ENCODE peak calls at places on chromosome 6, in seven cellular contexts. G is IMR-90, L is epithelial cell of esophagus, F is fibroblast of lung, U is GM23248, P is mesendoderm, M is ovary. J is an unnamed sample.

GRCh38 chr6:21800948-21801438 is 207.4 kb downstream of the SOX4 start:
- DNase-seq in G (peak), L (peak), F (peak), U (peak), P (peak), M (no peak), J (no peak)

GRCh38 chr6:11033825-11034224 is 10.3 kb downstream of the ELOVL2 start:
- DNase-seq in G (peak), L (peak), F (peak), U (peak), P (no peak), M (no peak), J (no peak)

GRCh38 chr6:36312854-36313627 is 23.6 kb downstream of the BNIP5 start:
- DNase-seq in G (no peak), L (no peak), F (no peak), U (no peak), P (no peak), M (no peak), J (no peak)

GRCh38 chr6:91868539-91869202 is 1281.8 kb upstream of the MAP3K7 start:
- DNase-seq in G (no peak), L (no peak), F (no peak), U (no peak), P (no peak), M (no peak), J (no peak)

GRCh38 chr6:149717588-149718458 is at the start of gene LATS1:
- DNase-seq in G (peak), L (peak), F (peak), U (peak), P (peak), M (peak), J (peak)

GRCh38 chr6:157075549-157076426 is 247.5 kb downstream of the TMEM242 start:
- DNase-seq in G (peak), L (peak), F (peak), U (peak), P (peak), M (no peak), J (no peak)

GRCh38 chr6:83354747-83355146 is 76.1 kb downstream of the ME1 start:
- DNase-seq in G (peak), L (peak), F (no peak), U (no peak), P (no peak), M (no peak), J (no peak)

GRCh38 chr6:152184573-152185157 is 377.2 kb downstream of the ESR1 start:
- DNase-seq in G (no peak), L (no peak), F (no peak), U (peak), P (no peak), M (no peak), J (no peak)

GRCh38 chr6:81890846-81891245 is 138.4 kb upstream of the TENT5A start:
- DNase-seq in G (peak), L (no peak), F (peak), U (peak), P (no peak), M (no peak), J (no peak)

GRCh38 chr6:30782425-30783014 is 38.2 kb upstream of the IER3 start:
- DNase-seq in G (peak), L (peak), F (peak), U (peak), P (no peak), M (no peak), J (no peak)

GRCh38 chr6:52115891-52116604 is 28.6 kb upstream of the PKHD1 start:
- DNase-seq in G (no peak), L (no peak), F (no peak), U (no peak), P (no peak), M (no peak), J (no peak)

DNA sequence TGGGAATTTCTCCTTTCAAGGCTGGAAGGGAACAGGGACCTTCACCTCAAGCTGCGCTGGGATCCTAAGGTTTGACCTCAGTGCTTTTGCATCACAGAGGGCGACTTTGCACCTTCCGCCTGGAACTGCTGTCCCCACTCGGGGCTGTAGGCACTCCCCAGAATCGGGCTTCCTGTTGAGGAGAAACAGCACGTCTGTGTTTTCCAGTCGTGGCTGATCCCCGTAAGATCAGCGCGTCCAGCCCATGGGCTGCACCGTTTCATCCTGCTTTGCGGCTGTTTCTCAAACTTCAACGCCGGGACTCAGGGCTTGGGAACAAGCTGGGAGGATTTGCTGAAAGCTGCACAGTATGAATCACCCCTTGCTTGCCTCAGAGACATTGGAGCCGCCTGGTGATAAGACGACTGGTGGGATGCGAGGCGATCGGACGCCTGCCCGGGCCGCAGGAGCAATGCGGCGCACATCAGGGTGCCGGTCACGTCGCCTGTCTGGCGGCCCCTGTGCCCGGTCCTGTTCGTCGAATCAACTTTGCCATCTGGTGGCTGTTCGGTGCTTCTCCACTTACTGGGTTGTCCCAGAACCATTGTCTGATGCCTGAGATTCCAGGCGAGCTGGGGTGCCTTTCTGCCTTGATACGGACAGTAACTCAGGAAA is 53.6 kb upstream of the FRMD1 start:
- DNase-seq in G (peak), L (no peak), F (peak), U (peak), P (peak), M (peak), J (peak)
- H3K4me3 ChIP-seq in G (no peak), L (no peak), F (no peak), U (peak), P (no peak), M (peak), J (peak)

DNA sequence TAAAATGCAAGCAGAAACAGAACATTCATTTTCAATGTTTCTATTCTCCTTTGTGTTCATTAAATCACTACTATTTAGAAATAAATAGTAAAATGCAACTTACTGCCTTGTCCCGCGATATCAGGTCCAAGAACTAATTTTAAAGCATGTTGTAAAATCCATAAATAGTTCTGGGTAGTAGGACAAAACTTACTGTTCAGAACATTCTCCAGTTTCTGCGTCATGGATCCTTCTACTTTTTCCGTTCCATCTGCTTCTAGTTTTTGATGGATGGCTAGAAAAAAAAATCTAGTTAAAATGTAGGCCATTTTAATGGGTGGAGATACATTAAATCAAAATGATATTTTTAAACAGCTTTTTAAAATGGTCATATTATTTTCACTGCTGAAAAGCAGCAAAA is 47.0 kb downstream of the HUS1B start:
- DNase-seq in G (no peak), L (no peak), F (no peak), U (no peak), P (no peak), M (no peak), J (no peak)
- H3K4me3 ChIP-seq in G (no peak), L (no peak), F (no peak), U (no peak), P (no peak), M (no peak), J (no peak)

DNA sequence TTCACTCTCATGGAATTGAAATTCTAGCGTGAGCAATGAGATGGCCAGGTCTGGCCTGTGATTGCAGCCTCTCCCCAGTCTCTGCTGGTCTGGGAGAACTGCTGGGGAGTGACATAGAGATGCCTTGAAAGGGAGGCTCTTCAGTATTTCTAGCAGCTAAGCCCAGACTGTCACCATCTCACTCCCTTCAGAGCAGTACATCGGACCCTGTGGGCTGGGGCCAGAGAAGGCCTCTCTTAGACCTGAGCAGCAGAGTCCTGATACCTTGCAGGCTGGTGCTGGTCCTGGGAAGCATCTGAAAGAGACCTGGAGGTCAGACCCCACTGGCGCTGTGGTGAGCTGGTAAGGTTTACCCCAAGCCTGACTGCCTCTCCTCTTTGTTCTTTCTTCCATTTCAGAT is 87.4 kb downstream of the TCP11 start:
- DNase-seq in G (no peak), L (no peak), F (no peak), U (no peak), P (no peak), M (no peak), J (no peak)
- H3K4me3 ChIP-seq in G (no peak), L (no peak), F (no peak), U (no peak), P (no peak), M (no peak), J (no peak)

DNA sequence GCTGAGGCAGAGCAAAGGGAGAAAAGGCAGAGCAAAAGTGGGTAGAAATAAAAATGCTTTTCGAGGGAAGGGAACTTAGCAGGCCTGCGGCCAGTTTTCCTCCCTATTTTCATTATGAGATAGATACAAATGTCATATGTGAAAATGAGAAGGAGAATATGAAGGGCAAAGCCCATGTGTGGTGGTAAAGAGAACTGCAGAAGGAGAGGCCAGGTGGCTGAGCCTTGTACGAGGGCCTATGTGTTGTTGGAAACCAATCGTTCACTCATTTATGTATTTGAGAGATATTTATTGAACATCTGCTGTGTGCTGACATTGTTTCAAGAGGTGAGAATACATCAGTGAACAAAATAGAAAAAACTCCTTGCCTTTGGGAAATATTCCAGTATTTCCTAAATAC is 147.7 kb downstream of the SH3BGRL2 start:
- DNase-seq in G (no peak), L (no peak), F (no peak), U (no peak), P (no peak), M (no peak), J (no peak)
- H3K4me3 ChIP-seq in G (no peak), L (no peak), F (no peak), U (no peak), P (no peak), M (no peak), J (no peak)

GRCh38 chr6:125750692-125751333 is 1.4 kb downstream of the HEY2 start:
- DNase-seq in G (no peak), L (no peak), F (no peak), U (no peak), P (no peak), M (no peak), J (no peak)
- H3K4me3 ChIP-seq in G (no peak), L (no peak), F (no peak), U (no peak), P (no peak), M (no peak), J (peak)

GRCh38 chr6:116323863-116324262 is 44.1 kb upstream of the TSPYL1 start:
- DNase-seq in G (no peak), L (no peak), F (no peak), U (no peak), P (no peak), M (no peak), J (no peak)
- H3K4me3 ChIP-seq in G (no peak), L (no peak), F (no peak), U (no peak), P (no peak), M (no peak), J (no peak)

DNA sequence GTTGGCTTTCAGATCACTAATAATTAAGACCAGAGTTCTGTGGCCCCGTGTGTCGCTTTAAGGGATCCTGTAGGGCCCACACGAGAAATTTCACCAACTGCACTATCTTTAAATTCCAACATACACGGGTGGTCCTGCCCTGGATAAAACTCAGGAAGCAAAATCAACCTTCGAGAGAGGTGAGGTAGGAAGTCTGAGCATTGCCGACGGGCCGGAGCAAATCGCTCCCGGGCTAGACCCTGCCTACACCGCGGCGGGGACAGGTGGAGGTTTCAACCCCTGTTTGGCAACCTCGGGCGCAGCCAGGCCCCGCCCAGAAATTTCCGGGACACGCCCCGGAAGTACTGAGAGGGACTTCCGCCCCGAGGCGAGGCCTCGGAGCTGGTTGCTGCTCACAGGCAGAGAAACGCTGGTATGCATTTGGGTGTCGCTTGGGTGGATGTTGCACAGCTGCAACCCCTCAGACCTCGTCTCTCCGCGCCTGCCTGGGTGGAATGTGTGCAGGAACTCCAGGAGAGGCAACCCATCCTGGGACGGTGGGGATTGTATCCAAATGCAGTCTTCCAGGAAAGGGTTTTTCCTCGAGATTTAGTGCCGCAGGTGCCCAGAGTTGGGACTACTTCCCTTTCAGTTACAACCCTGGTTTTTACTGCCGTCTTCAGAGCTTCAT is 19.9 kb downstream of the ZKSCAN8 start:
- DNase-seq in G (peak), L (peak), F (peak), U (peak), P (peak), M (peak), J (peak)
- H3K4me3 ChIP-seq in G (peak), L (peak), F (peak), U (peak), P (peak), M (peak), J (peak)

GRCh38 chr6:41442800-41443501 is 103.2 kb upstream of the FOXP4 start:
- DNase-seq in G (peak), L (no peak), F (peak), U (peak), P (peak), M (peak), J (peak)
- H3K4me3 ChIP-seq in G (no peak), L (no peak), F (no peak), U (no peak), P (peak), M (peak), J (peak)

DNA sequence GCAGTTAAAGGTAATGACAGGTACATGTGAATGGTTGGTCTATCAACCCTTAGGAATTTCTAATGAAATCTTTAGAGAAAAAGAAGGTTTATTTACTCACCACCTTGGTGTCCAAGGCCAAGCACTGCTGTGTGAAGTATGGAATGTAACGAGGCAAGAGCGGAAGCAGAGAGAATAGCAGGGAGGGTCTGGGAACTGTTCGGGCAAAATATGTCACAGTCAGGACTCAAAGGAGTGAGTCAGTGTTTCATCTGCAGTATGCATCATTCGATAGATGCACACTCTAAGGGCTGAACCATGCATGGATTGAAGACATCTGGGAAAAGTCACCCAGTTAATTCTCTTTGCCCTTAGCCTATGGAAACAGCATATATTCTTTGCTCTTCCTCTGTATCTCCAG is 33.2 kb downstream of the ADGRF5 start:
- DNase-seq in G (no peak), L (peak), F (peak), U (peak), P (no peak), M (no peak), J (no peak)
- H3K4me3 ChIP-seq in G (no peak), L (no peak), F (no peak), U (no peak), P (no peak), M (no peak), J (no peak)

J was measured in heart left ventricle.